ENCODE peak calls at places on chromosomes 2 and 18, in seven cellular contexts. F is CD8-positive, alpha-beta memory T cell; W is upper lobe of right lung; L is heart right ventricle; C is testis; D is aorta; Q is neural progenitor cell. O is an unnamed sample. For H3K4me1, the result is how much of the 10 kb centered on the place peaks cover.

GRCh38 chr2:8189316-8189715 is 492.5 kb upstream of the ID2 start:
- DNase-seq in L (no peak), D (no peak), W (no peak), F (no peak), C (no peak), Q (no peak), O (no peak)

GRCh38 chr2:177252808-177253531 is 11.6 kb downstream of the NFE2L2 start:
- DNase-seq in F (no peak), L (no peak), W (no peak), C (no peak), D (no peak), Q (no peak), O (no peak)

GRCh38 chr2:120453635-120453998 is 107.7 kb downstream of the INHBB start:
- DNase-seq in Q (no peak), D (no peak), L (no peak), W (peak), C (no peak), F (no peak), O (no peak)

GRCh38 chr2:46775722-46776121 is 139.9 kb downstream of the MCFD2 start:
- DNase-seq in W (no peak), C (no peak), L (no peak), F (no peak), D (no peak), Q (no peak), O (no peak)

GRCh38 chr2:39583781-39584180 is 81.9 kb upstream of the TMEM178A start:
- DNase-seq in C (no peak), Q (no peak), L (no peak), D (no peak), W (no peak), F (no peak), O (no peak)

GRCh38 chr2:165572155-165572554 is 102.7 kb downstream of the CSRNP3 start:
- DNase-seq in F (no peak), D (no peak), L (no peak), Q (peak), C (no peak), W (no peak), O (no peak)

GRCh38 chr2:6538607-6539006 is 327.1 kb downstream of the CMPK2 start:
- DNase-seq in C (no peak), W (no peak), F (no peak), L (no peak), Q (no peak), D (no peak), O (no peak)

GRCh38 chr2:95058466-95058988 is 33.0 kb downstream of the MAL start:
- DNase-seq in L (no peak), F (no peak), Q (no peak), C (peak), D (peak), W (peak), O (no peak)

GRCh38 chr2:165113414-165113813 is 90.4 kb downstream of the SCN3A start:
- DNase-seq in W (no peak), F (no peak), C (no peak), L (no peak), Q (no peak), D (no peak), O (no peak)

GRCh38 chr2:237144516-237144915 is 58.8 kb downstream of the COPS8 start:
- DNase-seq in L (no peak), C (no peak), Q (no peak), D (no peak), W (no peak), F (no peak), O (no peak)

GRCh38 chr2:190181066-190181681 is 118.6 kb upstream of the MSTN start:
- DNase-seq in Q (no peak), C (no peak), W (no peak), D (no peak), F (peak), L (no peak), O (no peak)

GRCh38 chr2:48306409-48307284 is 223.3 kb upstream of the STON1 start:
- DNase-seq in D (no peak), F (no peak), L (no peak), C (no peak), Q (no peak), W (no peak), O (no peak)

GRCh38 chr2:100071350-100072043 is 70.9 kb downstream of the AFF3 start:
- DNase-seq in F (no peak), L (no peak), Q (no peak), W (no peak), D (no peak), C (no peak), O (no peak)

GRCh38 chr2:106336740-106337139 is 131.5 kb downstream of the RGPD3 start:
- DNase-seq in F (no peak), C (no peak), W (no peak), Q (no peak), L (no peak), D (no peak), O (no peak)

GRCh38 chr18:32308493-32309120 is 118.8 kb downstream of the MEP1B start:
- DNase-seq in Q (no peak), F (no peak), C (no peak), W (no peak), D (no peak), L (no peak), O (no peak)

GRCh38 chr2:205637037-205637602 is 45.2 kb upstream of the NRP2 start:
- DNase-seq in W (no peak), L (no peak), D (no peak), Q (no peak), C (no peak), F (no peak), O (no peak)

GRCh38 chr2:191636235-191636543 is 41.7 kb upstream of the NABP1 start:
- DNase-seq in W (no peak), D (no peak), C (no peak), F (no peak), Q (no peak), L (no peak), O (no peak)

GRCh38 chr2:48717826-48718225 is 37.7 kb downstream of the LHCGR start:
- DNase-seq in F (no peak), D (no peak), C (no peak), Q (no peak), W (no peak), L (no peak), O (no peak)

GRCh38 chr2:169827272-169828140 is at the start of gene UBR3:
- DNase-seq in L (peak), W (peak), D (peak), C (peak), Q (peak), F (peak), O (peak)

GRCh38 chr2:74849228-74849892 is 15.4 kb downstream of the HK2 start:
- DNase-seq in W (peak), C (peak), L (peak), D (peak), F (peak), Q (peak), O (no peak)
- H3K4me1 ChIP-seq in W (half or more), C (half or more), L (under half), D (under half), F (half or more), Q (under half), O (under half)

GRCh38 chr18:50665015-50665414 is 105.1 kb downstream of the MAPK4 start:
- DNase-seq in C (no peak), D (peak), W (no peak), L (no peak), F (no peak), Q (no peak), O (no peak)
- H3K4me1 ChIP-seq in C (under half), D (under half), W (under half), L (under half), F (under half), Q (under half), O (under half)

DNA sequence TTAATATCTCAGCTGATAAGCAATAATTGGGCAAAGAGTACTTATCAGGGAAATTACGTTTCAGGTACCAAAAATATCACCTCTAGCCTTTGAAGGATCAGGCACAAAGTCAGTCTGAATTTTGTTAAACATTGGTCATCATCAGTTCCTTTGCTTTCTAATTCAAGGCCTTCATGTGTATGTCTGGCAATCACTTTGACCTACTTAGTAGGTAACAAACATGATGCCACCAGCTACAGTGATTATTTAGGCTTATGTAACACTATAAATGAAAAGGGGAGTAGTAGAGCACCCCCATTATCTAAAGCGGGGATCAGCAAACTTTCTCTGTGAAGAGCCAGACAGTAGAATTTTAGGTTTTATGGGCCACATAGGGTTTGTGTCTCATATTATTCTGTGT is 75.1 kb downstream of the RTN4 start:
- DNase-seq in C (no peak), D (no peak), Q (no peak), W (no peak), F (no peak), L (no peak), O (no peak)
- H3K4me1 ChIP-seq in C (under half), D (under half), Q (under half), W (half or more), F (under half), L (under half), O (under half)

GRCh38 chr2:27729614-27730013 is 41.9 kb upstream of the MRPL33 start:
- DNase-seq in F (no peak), W (no peak), C (no peak), D (no peak), Q (no peak), L (no peak), O (no peak)
- H3K4me1 ChIP-seq in F (under half), W (under half), C (under half), D (under half), Q (under half), L (under half), O (half or more)

GRCh38 chr18:62631173-62631572 is 84.2 kb upstream of the PHLPP1 start:
- DNase-seq in D (no peak), F (no peak), W (no peak), L (no peak), C (no peak), Q (no peak), O (no peak)
- H3K4me1 ChIP-seq in D (under half), F (under half), W (under half), L (under half), C (under half), Q (under half), O (under half)

GRCh38 chr2:159091381-159091780 is 122.9 kb downstream of the TANC1 start:
- DNase-seq in F (no peak), W (no peak), Q (no peak), L (no peak), C (no peak), D (no peak), O (no peak)
- H3K4me1 ChIP-seq in F (under half), W (half or more), Q (under half), L (half or more), C (under half), D (under half), O (under half)

DNA sequence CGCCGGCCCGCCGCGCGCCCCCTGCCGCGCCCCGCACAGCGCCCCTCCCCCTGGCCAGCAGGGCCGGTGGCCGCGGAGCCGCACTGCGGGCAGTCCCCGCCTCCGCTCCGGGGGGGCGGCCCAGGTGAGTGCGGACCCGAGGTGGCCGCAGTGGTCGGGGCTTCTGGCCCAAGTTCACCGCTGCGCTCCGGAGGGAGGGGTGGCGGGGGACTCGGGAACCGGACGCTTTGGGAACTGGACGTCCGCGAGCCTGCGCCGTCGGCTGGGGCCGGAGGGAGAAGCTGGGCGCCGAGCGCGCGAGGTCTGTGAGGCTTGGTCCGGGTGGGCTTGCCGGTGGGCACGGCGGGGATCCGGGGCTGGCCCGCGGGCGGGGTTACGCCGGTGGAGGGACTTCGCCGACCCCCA is 587 bp upstream of the LDLRAD4 start:
- DNase-seq in C (peak), D (peak), Q (peak), L (peak), W (peak), F (no peak), O (no peak)
- H3K4me1 ChIP-seq in C (under half), D (under half), Q (under half), L (half or more), W (under half), F (under half), O (under half)

GRCh38 chr2:235497096-235497495 is 3.3 kb downstream of the AGAP1 start:
- DNase-seq in W (no peak), F (no peak), C (no peak), L (no peak), Q (no peak), D (peak), O (no peak)
- H3K4me1 ChIP-seq in W (under half), F (under half), C (under half), L (under half), Q (half or more), D (under half), O (under half)

GRCh38 chr2:9795071-9795470 is 48.2 kb upstream of the TAF1B start:
- DNase-seq in F (no peak), W (no peak), L (no peak), Q (no peak), C (no peak), D (no peak), O (no peak)
- H3K4me1 ChIP-seq in F (under half), W (under half), L (under half), Q (under half), C (under half), D (under half), O (under half)